ENCODE peak calls at places on chromosomes 12 and 14, in five cellular contexts. X is T-cell; A is NCI-H446; K is ELR; G is activated CD8-positive, alpha-beta memory T cell treated with anti-CD3 and anti-CD28 coated beads for 1 hour. L is an unnamed sample.

GRCh38 chr12:94769040-94769420 is 118.7 kb upstream of the TMCC3 start:
- DNase-seq in K (no peak), A (no peak), X (no peak), G (no peak), L (no peak)

GRCh38 chr12:113162102-113163029 is 12.8 kb downstream of the CFAP73 start:
- DNase-seq in G (no peak), X (no peak), K (peak), A (no peak), L (peak)

GRCh38 chr14:99479903-99480855 is 480 bp downstream of the SETD3 start:
- DNase-seq in G (no peak), X (no peak), K (peak), A (no peak), L (peak)

GRCh38 chr12:127588224-127588623 is 678.7 kb upstream of the TMEM132C start:
- DNase-seq in A (no peak), K (peak), X (no peak), G (no peak), L (peak)

GRCh38 chr14:105475269-105475915 is 771 bp downstream of the CRIP2 start:
- DNase-seq in A (no peak), X (no peak), K (no peak), G (no peak), L (peak)

GRCh38 chr14:104393898-104394605 is 185.5 kb upstream of the C14orf180 start:
- DNase-seq in K (no peak), G (peak), A (no peak), X (peak), L (no peak)

GRCh38 chr12:133181238-133181959 is at the start of gene ZNF268:
- DNase-seq in K (peak), A (peak), X (peak), G (peak), L (peak)

GRCh38 chr14:104999361-104999760 is 13.8 kb downstream of the CLBA1 start:
- DNase-seq in A (no peak), K (no peak), G (no peak), X (no peak), L (no peak)

GRCh38 chr14:101184104-101184455 is 280.6 kb upstream of the RTL1 start:
- DNase-seq in G (no peak), K (no peak), X (no peak), A (no peak), L (no peak)

GRCh38 chr12:121337416-121337815 is 14.8 kb downstream of the ANAPC5 start:
- DNase-seq in X (no peak), G (no peak), A (no peak), K (no peak), L (no peak)

L was measured in M059J.